ENCODE peak calls at places on chromosomes 16 and 17, in five cellular contexts. F is naive thymus-derived CD4-positive, alpha-beta T cell; Y is mammary epithelial cell; T is mesendoderm; W is right atrium auricular region. M is an unnamed sample.

GRCh38 chr17:56424543-56425044 is 168.9 kb upstream of the NOG start:
- DNase-seq in W (no peak), F (no peak), Y (no peak), T (no peak), M (no peak)

GRCh38 chr16:84489141-84489540 is 15.3 kb downstream of the MEAK7 start:
- DNase-seq in T (no peak), W (no peak), F (no peak), Y (no peak), M (no peak)

GRCh38 chr17:42457107-42457787 is 1.4 kb upstream of the ATP6V0A1 start:
- DNase-seq in W (no peak), F (no peak), T (no peak), Y (no peak), M (no peak)

GRCh38 chr17:55155867-55156560 is 108.7 kb upstream of the HLF start:
- DNase-seq in F (no peak), Y (no peak), W (no peak), T (no peak), M (no peak)

GRCh38 chr16:50721549-50722409 is 20.1 kb upstream of the CYLD start:
- DNase-seq in F (no peak), T (peak; percentile 63), W (no peak), Y (peak; percentile 75), M (no peak)

GRCh38 chr17:38705803-38706624 is 941 bp downstream of the MLLT6 start:
- DNase-seq in F (no peak), Y (peak; percentile 40), T (peak; percentile 79), W (peak; percentile 66), M (no peak)

GRCh38 chr17:43879723-43880419 is 27.5 kb downstream of the MPP2 start:
- DNase-seq in F (no peak), Y (no peak), T (no peak), W (no peak), M (no peak)

GRCh38 chr17:16380640-16381495 is at the start of gene UBB:
- DNase-seq in F (peak; percentile 89), T (peak; percentile 99), Y (peak; percentile 97), W (peak; percentile 98), M (peak; percentile 99)

GRCh38 chr17:75504347-75505151 is 10.8 kb downstream of the CASKIN2 start:
- DNase-seq in Y (peak; percentile 13), W (no peak), F (peak; percentile 37), T (peak; percentile 49), M (no peak)

GRCh38 chr16:54355251-54355650 is 68.7 kb upstream of the IRX3 start:
- DNase-seq in F (no peak), Y (peak; percentile 60), T (no peak), W (no peak), M (no peak)

GRCh38 chr17:30476726-30477082 is 504 bp upstream of the GOSR1 start:
- DNase-seq in T (no peak), F (no peak), Y (no peak), W (no peak), M (no peak)

GRCh38 chr16:27651299-27651698 is 101.4 kb downstream of the KATNIP start:
- DNase-seq in W (no peak), T (no peak), Y (no peak), F (no peak), M (no peak)

GRCh38 chr17:73228748-73229236 is 32.9 kb downstream of the CPSF4L start:
- DNase-seq in Y (peak; percentile 79), T (peak; percentile 77), F (no peak), W (peak; percentile 83), M (no peak)

GRCh38 chr16:48330133-48330846 is 54.9 kb downstream of the SIAH1 start:
- DNase-seq in Y (peak; percentile 27), F (no peak), T (no peak), W (no peak), M (no peak)

GRCh38 chr17:48551206-48551597 is 6.3 kb upstream of the HOXB2 start:
- DNase-seq in W (no peak), T (no peak), F (no peak), Y (peak; percentile 29), M (no peak)

GRCh38 chr17:41615454-41615853 is 2.9 kb upstream of the KRT16 start:
- DNase-seq in T (peak; percentile 94), F (no peak), W (no peak), Y (peak; percentile 95), M (no peak)

GRCh38 chr17:76558210-76559095 is 18.6 kb downstream of the PRCD start:
- DNase-seq in Y (no peak), F (no peak), W (no peak), T (peak; percentile 42), M (no peak)
- H3K4me1 ChIP-seq in Y (peaks cover 58% of the 10 kb centered on the region), F (peaks cover 23% of the 10 kb centered on the region), W (no peaks in the 10 kb centered on the region), T (no peaks in the 10 kb centered on the region), M (peaks cover 65% of the 10 kb centered on the region)

DNA sequence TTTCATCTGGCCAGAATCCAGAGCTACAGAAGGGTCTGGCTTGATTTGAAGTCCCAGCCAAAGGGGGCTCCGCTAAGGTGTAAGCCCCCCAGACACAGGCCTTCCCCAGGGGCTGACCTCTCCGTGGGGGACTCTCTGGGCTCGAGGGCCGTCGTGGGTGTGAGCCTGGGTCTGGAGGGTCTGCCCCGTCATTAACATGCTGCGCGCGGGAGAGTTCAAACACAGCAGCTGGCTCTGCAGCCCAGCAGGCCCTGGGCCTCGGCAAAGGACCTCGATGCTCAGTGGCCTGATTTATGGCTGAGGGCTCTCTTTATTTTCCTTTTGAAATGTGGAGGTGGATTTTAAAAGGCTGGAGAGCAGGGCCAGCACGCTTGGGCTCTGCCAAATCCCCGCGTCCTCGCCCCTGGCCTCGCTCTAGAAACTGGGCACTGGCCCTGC is 10.3 kb downstream of the ABR start:
- DNase-seq in W (no peak), Y (no peak), T (no peak), F (no peak), M (no peak)
- H3K27ac ChIP-seq in W (no peak overlapping the region), Y (no peak overlapping the region), T (no peak overlapping the region), F (no peak overlapping the region), M (no peak overlapping the region)

GRCh38 chr17:50262001-50262794 is 12.1 kb upstream of the TMEM92 start:
- DNase-seq in F (peak; percentile 16), W (peak; percentile 49), T (no peak), Y (no peak), M (no peak)
- H3K4me1 ChIP-seq in F (no peaks in the 10 kb centered on the region), W (no peaks in the 10 kb centered on the region), T (no peaks in the 10 kb centered on the region), Y (peaks cover 13% of the 10 kb centered on the region), M (peaks cover 66% of the 10 kb centered on the region)

GRCh38 chr16:11312718-11313492 is 31.8 kb upstream of the PRM1 start:
- DNase-seq in Y (no peak), T (peak; percentile 86), F (no peak), W (no peak), M (no peak)

GRCh38 chr16:11310634-11310977 is 29.5 kb upstream of the PRM1 start:
- DNase-seq in W (no peak), F (no peak), T (no peak), Y (no peak), M (no peak)

GRCh38 chr16:11309895-11310633 is 28.9 kb upstream of the PRM1 start:
- DNase-seq in F (no peak), W (no peak), Y (no peak), T (no peak), M (no peak)

GRCh38 chr16:11308493-11309283 is 27.6 kb upstream of the PRM1 start:
- DNase-seq in Y (no peak), T (no peak), F (no peak), W (no peak), M (no peak)

DNA sequence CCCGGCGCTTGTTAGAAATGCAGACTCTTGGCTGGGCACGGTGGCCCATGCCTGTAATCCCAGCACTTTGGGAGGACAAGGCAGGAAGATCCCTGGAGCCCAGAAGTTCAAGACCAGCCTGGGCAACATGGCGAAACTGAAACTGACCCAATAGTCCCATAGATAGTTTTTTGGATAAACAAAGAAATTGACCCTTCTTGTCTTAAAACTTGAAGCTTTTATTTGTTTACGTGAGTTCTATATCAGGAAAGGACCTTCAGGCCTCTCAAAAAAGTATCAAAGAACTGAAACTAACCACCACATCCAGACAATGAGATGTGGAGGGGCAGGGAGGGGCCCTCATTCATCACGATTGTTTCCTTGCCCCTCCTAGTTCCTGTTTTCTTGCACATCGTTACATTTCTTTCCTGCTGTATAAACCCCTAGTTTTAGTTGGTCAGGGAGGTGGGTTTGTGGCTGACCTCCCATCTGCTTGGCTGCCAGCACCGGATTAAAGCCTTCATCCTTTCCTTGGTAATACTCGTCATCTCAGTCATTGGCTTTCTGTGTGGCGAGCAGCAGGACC is 29.9 kb upstream of the PRM1 start:
- DNase-seq in W (no peak), F (no peak), Y (no peak), T (no peak), M (no peak)
- H3K27ac ChIP-seq in W (no peak overlapping the region), F (no peak overlapping the region), Y (no peak overlapping the region), T (no peak overlapping the region), M (no peak overlapping the region)